ENCODE peak calls at places on chromosomes 16 and 17, in six cellular contexts. One of them, this sample, is unnamed.
A peak's percentile ranks its signal among the peaks of the same experiment; 100 is the strongest.

GRCh38 chr16:31141489-31142108 is 6.1 kb upstream of the PRSS8 start:
- DNase-seq in T follicular helper cell: no peak
- DNase-seq in cardiac fibroblast: no peak
- DNase-seq in memory B cell: no peak
- DNase-seq in pons: no peak
- DNase-seq in gastrocnemius medialis: peak; percentile 56
- DNase-seq in this sample: no peak

GRCh38 chr17:37107406-37108083 is 158.8 kb downstream of the AATF start:
- DNase-seq in T follicular helper cell: no peak
- DNase-seq in cardiac fibroblast: peak; percentile 58
- DNase-seq in memory B cell: no peak
- DNase-seq in pons: peak; percentile 58
- DNase-seq in gastrocnemius medialis: peak; percentile 43
- DNase-seq in this sample: peak; percentile 63

GRCh38 chr16:84659656-84660300 is 11.5 kb downstream of the KLHL36 start:
- DNase-seq in T follicular helper cell: no peak
- DNase-seq in cardiac fibroblast: no peak
- DNase-seq in memory B cell: no peak
- DNase-seq in pons: no peak
- DNase-seq in gastrocnemius medialis: no peak
- DNase-seq in this sample: no peak

GRCh38 chr17:68539536-68540469 is 27.6 kb downstream of the PRKAR1A start:
- DNase-seq in T follicular helper cell: no peak
- DNase-seq in cardiac fibroblast: peak; percentile 62
- DNase-seq in memory B cell: no peak
- DNase-seq in pons: peak; percentile 34
- DNase-seq in gastrocnemius medialis: no peak
- DNase-seq in this sample: no peak

GRCh38 chr17:49667854-49668253 is 10.0 kb downstream of the SPOP start:
- DNase-seq in T follicular helper cell: no peak
- DNase-seq in cardiac fibroblast: no peak
- DNase-seq in memory B cell: no peak
- DNase-seq in pons: no peak
- DNase-seq in gastrocnemius medialis: no peak
- DNase-seq in this sample: no peak

GRCh38 chr17:70034158-70034557 is 40.9 kb upstream of the KCNJ16 start:
- DNase-seq in T follicular helper cell: no peak
- DNase-seq in cardiac fibroblast: peak; percentile 18
- DNase-seq in memory B cell: no peak
- DNase-seq in pons: no peak
- DNase-seq in gastrocnemius medialis: no peak
- DNase-seq in this sample: no peak

GRCh38 chr17:46003907-46004748 is 5.1 kb downstream of the STH start:
- DNase-seq in T follicular helper cell: no peak
- DNase-seq in cardiac fibroblast: peak; percentile 46
- DNase-seq in memory B cell: no peak
- DNase-seq in pons: peak; percentile 81
- DNase-seq in gastrocnemius medialis: no peak
- DNase-seq in this sample: peak; percentile 17

GRCh38 chr16:46562979-46563378 is 58.2 kb downstream of the SHCBP1 start:
- DNase-seq in T follicular helper cell: no peak
- DNase-seq in cardiac fibroblast: no peak
- DNase-seq in memory B cell: no peak
- DNase-seq in pons: no peak
- DNase-seq in gastrocnemius medialis: no peak
- DNase-seq in this sample: no peak

GRCh38 chr17:67442787-67443624 is 65.9 kb downstream of the PITPNC1 start:
- DNase-seq in T follicular helper cell: no peak
- DNase-seq in cardiac fibroblast: peak; percentile 15
- DNase-seq in memory B cell: no peak
- DNase-seq in pons: no peak
- DNase-seq in gastrocnemius medialis: no peak
- DNase-seq in this sample: no peak

GRCh38 chr16:566475-567361 is at the start of gene NHLRC4:
- DNase-seq in T follicular helper cell: peak; percentile 17
- DNase-seq in cardiac fibroblast: peak; percentile 84
- DNase-seq in memory B cell: no peak
- DNase-seq in pons: no peak
- DNase-seq in gastrocnemius medialis: peak; percentile 51
- DNase-seq in this sample: no peak

GRCh38 chr17:10136258-10136981 is 62.0 kb downstream of the GAS7 start:
- DNase-seq in T follicular helper cell: no peak
- DNase-seq in cardiac fibroblast: no peak
- DNase-seq in memory B cell: no peak
- DNase-seq in pons: no peak
- DNase-seq in gastrocnemius medialis: no peak
- DNase-seq in this sample: no peak

GRCh38 chr17:56902350-56902749 is 11.5 kb downstream of the TRIM25 start:
- DNase-seq in T follicular helper cell: no peak
- DNase-seq in cardiac fibroblast: peak; percentile 53
- DNase-seq in memory B cell: no peak
- DNase-seq in pons: no peak
- DNase-seq in gastrocnemius medialis: no peak
- DNase-seq in this sample: peak; percentile 42

GRCh38 chr16:30786936-30787612 is at the start of gene ZNF629:
- DNase-seq in T follicular helper cell: no peak
- DNase-seq in cardiac fibroblast: peak; percentile 81
- DNase-seq in memory B cell: no peak
- DNase-seq in pons: peak; percentile 79
- DNase-seq in gastrocnemius medialis: peak; percentile 62
- DNase-seq in this sample: peak; percentile 59

GRCh38 chr16:13517856-13518255 is 402.1 kb upstream of the ERCC4 start:
- DNase-seq in T follicular helper cell: no peak
- DNase-seq in cardiac fibroblast: no peak
- DNase-seq in memory B cell: no peak
- DNase-seq in pons: no peak
- DNase-seq in gastrocnemius medialis: no peak
- DNase-seq in this sample: no peak

GRCh38 chr17:51640108-51640622 is 379.8 kb downstream of the UTP18 start:
- DNase-seq in T follicular helper cell: no peak
- DNase-seq in cardiac fibroblast: no peak
- DNase-seq in memory B cell: no peak
- DNase-seq in pons: no peak
- DNase-seq in gastrocnemius medialis: no peak
- DNase-seq in this sample: peak; percentile 69

GRCh38 chr16:48596326-48596725 is 13.7 kb downstream of the N4BP1 start:
- DNase-seq in T follicular helper cell: no peak
- DNase-seq in cardiac fibroblast: no peak
- DNase-seq in memory B cell: no peak
- DNase-seq in pons: no peak
- DNase-seq in gastrocnemius medialis: no peak
- DNase-seq in this sample: no peak

GRCh38 chr16:4371481-4372314 is at the start of gene VASN:
- DNase-seq in T follicular helper cell: peak; percentile 71
- DNase-seq in cardiac fibroblast: peak; percentile 89
- DNase-seq in memory B cell: peak; percentile 57
- DNase-seq in pons: peak; percentile 49
- DNase-seq in gastrocnemius medialis: peak; percentile 73
- DNase-seq in this sample: peak; percentile 68

GRCh38 chr16:368388-369158 is 1.8 kb downstream of the MRPL28 start:
- DNase-seq in T follicular helper cell: no peak
- DNase-seq in cardiac fibroblast: no peak
- DNase-seq in memory B cell: no peak
- DNase-seq in pons: no peak
- DNase-seq in gastrocnemius medialis: no peak
- DNase-seq in this sample: no peak

GRCh38 chr17:72176902-72177660 is 56.3 kb downstream of the SOX9 start:
- DNase-seq in T follicular helper cell: no peak
- DNase-seq in cardiac fibroblast: no peak
- DNase-seq in memory B cell: no peak
- DNase-seq in pons: no peak
- DNase-seq in gastrocnemius medialis: no peak
- DNase-seq in this sample: no peak

GRCh38 chr17:64148017-64148631 is 18.2 kb upstream of the ERN1 start:
- DNase-seq in T follicular helper cell: no peak
- DNase-seq in cardiac fibroblast: peak; percentile 58
- DNase-seq in memory B cell: no peak
- DNase-seq in pons: no peak
- DNase-seq in gastrocnemius medialis: no peak
- DNase-seq in this sample: peak; percentile 55

GRCh38 chr17:49748791-49749190 is 15.1 kb downstream of the FAM117A start:
- DNase-seq in T follicular helper cell: peak; percentile 50
- DNase-seq in cardiac fibroblast: no peak
- DNase-seq in memory B cell: peak; percentile 38
- DNase-seq in pons: no peak
- DNase-seq in gastrocnemius medialis: no peak
- DNase-seq in this sample: no peak